ENCODE peak calls at places on chromosome 17, in four cellular contexts. One of them, this sample, is unnamed.
A peak's percentile ranks its signal among the peaks of the same experiment; 100 is the strongest.

GRCh38 chr17:17684901-17685774 is 3.9 kb downstream of the RAI1 start:
- DNase-seq in mesenchymal stem cell: peak; percentile 87
- DNase-seq in H1: no peak
- DNase-seq in trophoblast cell: no peak
- DNase-seq in this sample: no peak

GRCh38 chr17:21425321-21425720 is 49.2 kb downstream of the KCNJ12 start:
- DNase-seq in trophoblast cell: no peak
- DNase-seq in H1: no peak
- DNase-seq in mesenchymal stem cell: no peak
- DNase-seq in this sample: no peak

GRCh38 chr17:11853321-11854151 is 143.7 kb downstream of the ZNF18 start:
- DNase-seq in trophoblast cell: no peak
- DNase-seq in mesenchymal stem cell: no peak
- DNase-seq in H1: no peak
- DNase-seq in this sample: no peak

GRCh38 chr17:80394629-80395216 is 20.2 kb upstream of the ENDOV start:
- DNase-seq in mesenchymal stem cell: no peak
- DNase-seq in H1: no peak
- DNase-seq in trophoblast cell: no peak
- DNase-seq in this sample: no peak

GRCh38 chr17:7652659-7653343 is 2.1 kb downstream of the ATP1B2 start:
- DNase-seq in H1: no peak
- DNase-seq in trophoblast cell: no peak
- DNase-seq in mesenchymal stem cell: no peak
- DNase-seq in this sample: no peak

GRCh38 chr17:82875418-82875856 is 35.6 kb upstream of the ZNF750 start:
- DNase-seq in trophoblast cell: peak; percentile 93
- DNase-seq in H1: peak; percentile 71
- DNase-seq in mesenchymal stem cell: no peak
- DNase-seq in this sample: no peak

GRCh38 chr17:76497979-76498885 is 3.0 kb downstream of the RHBDF2 start:
- DNase-seq in trophoblast cell: peak; percentile 52
- DNase-seq in mesenchymal stem cell: peak; percentile 98
- DNase-seq in H1: peak; percentile 59
- DNase-seq in this sample: no peak

GRCh38 chr17:2295575-2295974 is 8.0 kb downstream of the SMG6 start:
- DNase-seq in trophoblast cell: no peak
- DNase-seq in H1: no peak
- DNase-seq in mesenchymal stem cell: no peak
- DNase-seq in this sample: no peak

GRCh38 chr17:79947351-79948031 is 88.2 kb downstream of the TBC1D16 start:
- DNase-seq in H1: no peak
- DNase-seq in trophoblast cell: no peak
- DNase-seq in mesenchymal stem cell: no peak
- DNase-seq in this sample: no peak

GRCh38 chr17:59424331-59424730 is 92.9 kb downstream of the YPEL2 start:
- DNase-seq in trophoblast cell: no peak
- DNase-seq in mesenchymal stem cell: no peak
- DNase-seq in H1: no peak
- DNase-seq in this sample: no peak
- H2BK12ac ChIP-seq in trophoblast cell: peak overlapping the region; percentile 72
- H2BK12ac ChIP-seq in mesenchymal stem cell: peak overlapping the region; percentile 61
- H2BK12ac ChIP-seq in H1: no peak overlapping the region
- H2BK12ac ChIP-seq in this sample: no peak overlapping the region

DNA sequence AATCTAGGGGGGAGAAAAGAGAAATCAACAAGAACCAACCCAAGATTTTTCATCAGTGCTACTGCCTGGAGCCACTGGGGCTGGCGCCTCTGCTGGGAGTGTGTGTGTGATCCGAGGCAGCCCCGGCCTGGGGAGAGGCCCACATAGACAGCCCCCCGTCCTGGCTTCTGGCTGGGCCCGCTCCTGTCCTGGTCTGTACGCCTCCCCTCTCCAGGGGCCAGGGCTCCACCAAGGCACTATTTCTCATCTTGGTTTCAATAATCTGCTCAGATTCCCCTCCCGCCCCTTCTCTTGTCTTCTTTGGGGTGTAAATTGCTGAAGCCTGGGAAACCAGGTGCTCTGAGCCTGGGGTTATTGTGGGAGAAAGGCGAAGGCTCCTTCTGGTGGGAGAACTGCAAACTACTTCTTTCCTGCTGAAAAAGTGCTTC is 7.8 kb downstream of the BAHCC1 start:
- DNase-seq in H1: no peak
- DNase-seq in trophoblast cell: no peak
- DNase-seq in mesenchymal stem cell: peak; percentile 63
- DNase-seq in this sample: no peak
- H3K4me3 ChIP-seq in H1: no peak overlapping the region
- H3K4me3 ChIP-seq in trophoblast cell: no peak overlapping the region
- H3K4me3 ChIP-seq in mesenchymal stem cell: peak overlapping the region; percentile 72
- H3K4me3 ChIP-seq in this sample: no peak overlapping the region

DNA sequence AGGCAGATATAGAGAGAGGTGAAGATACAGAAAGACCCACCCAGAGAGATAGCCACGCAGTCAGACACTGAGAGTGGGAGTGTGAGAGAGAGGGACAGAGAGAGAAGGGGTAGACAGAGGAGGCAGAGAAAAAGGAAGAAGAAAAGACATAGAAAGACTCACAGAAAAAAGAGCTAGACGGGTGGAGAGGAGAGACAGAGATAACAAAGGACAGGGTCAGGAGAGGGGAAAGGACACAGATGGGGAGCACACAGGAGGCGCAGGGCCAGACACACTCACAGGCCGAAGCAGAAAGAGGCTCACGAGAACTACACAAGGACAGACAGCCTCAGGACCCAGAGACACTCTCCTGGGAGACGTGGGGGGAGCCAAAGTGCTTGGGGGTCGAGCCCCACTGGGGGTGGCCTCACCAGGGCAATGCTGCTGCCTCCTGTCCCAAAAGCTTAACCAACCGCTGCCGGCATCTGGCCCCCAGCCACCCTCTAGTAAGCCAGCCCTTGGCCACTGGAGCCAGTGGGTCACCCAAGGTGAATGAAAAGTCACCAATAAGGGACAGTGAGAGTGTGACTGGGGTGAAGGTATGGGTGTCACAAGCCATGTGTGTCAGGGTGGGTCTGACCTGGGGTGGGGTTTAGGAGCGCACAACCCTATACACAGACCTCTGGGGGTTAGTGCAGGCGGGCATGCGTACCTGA is 3.8 kb downstream of the ZNF385C start:
- DNase-seq in trophoblast cell: no peak
- DNase-seq in H1: no peak
- DNase-seq in mesenchymal stem cell: no peak
- DNase-seq in this sample: no peak
- H3K27ac ChIP-seq in trophoblast cell: no peak overlapping the region
- H3K27ac ChIP-seq in H1: no peak overlapping the region
- H3K27ac ChIP-seq in mesenchymal stem cell: no peak overlapping the region
- H3K27ac ChIP-seq in this sample: no peak overlapping the region

GRCh38 chr17:35084987-35085386 is 21.5 kb upstream of the RFFL start:
- DNase-seq in H1: no peak
- DNase-seq in mesenchymal stem cell: no peak
- DNase-seq in trophoblast cell: no peak
- DNase-seq in this sample: no peak
- H2BK12ac ChIP-seq in H1: no peak overlapping the region
- H2BK12ac ChIP-seq in mesenchymal stem cell: no peak overlapping the region
- H2BK12ac ChIP-seq in trophoblast cell: no peak overlapping the region
- H2BK12ac ChIP-seq in this sample: no peak overlapping the region

GRCh38 chr17:43399839-43400328 is 1.1 kb downstream of the ARL4D start:
- DNase-seq in mesenchymal stem cell: no peak
- DNase-seq in H1: no peak
- DNase-seq in trophoblast cell: no peak
- DNase-seq in this sample: no peak
- H3K4me3 ChIP-seq in mesenchymal stem cell: peak overlapping the region; percentile 97
- H3K4me3 ChIP-seq in H1: no peak overlapping the region
- H3K4me3 ChIP-seq in trophoblast cell: peak overlapping the region; percentile 27
- H3K4me3 ChIP-seq in this sample: no peak overlapping the region

GRCh38 chr17:73231841-73232586 is 29.7 kb downstream of the CPSF4L start:
- DNase-seq in H1: peak; percentile 99
- DNase-seq in trophoblast cell: peak; percentile 92
- DNase-seq in mesenchymal stem cell: peak; percentile 94
- DNase-seq in this sample: peak; percentile 95

GRCh38 chr17:73230088-73230487 is 31.6 kb downstream of the CPSF4L start:
- DNase-seq in H1: no peak
- DNase-seq in trophoblast cell: no peak
- DNase-seq in mesenchymal stem cell: no peak
- DNase-seq in this sample: no peak

GRCh38 chr17:73234746-73235145 is 26.9 kb downstream of the CPSF4L start:
- DNase-seq in trophoblast cell: no peak
- DNase-seq in mesenchymal stem cell: no peak
- DNase-seq in H1: no peak
- DNase-seq in this sample: no peak

GRCh38 chr17:73231363-73231762 is 30.3 kb downstream of the CPSF4L start:
- DNase-seq in H1: no peak
- DNase-seq in trophoblast cell: no peak
- DNase-seq in mesenchymal stem cell: peak; percentile 62
- DNase-seq in this sample: no peak

DNA sequence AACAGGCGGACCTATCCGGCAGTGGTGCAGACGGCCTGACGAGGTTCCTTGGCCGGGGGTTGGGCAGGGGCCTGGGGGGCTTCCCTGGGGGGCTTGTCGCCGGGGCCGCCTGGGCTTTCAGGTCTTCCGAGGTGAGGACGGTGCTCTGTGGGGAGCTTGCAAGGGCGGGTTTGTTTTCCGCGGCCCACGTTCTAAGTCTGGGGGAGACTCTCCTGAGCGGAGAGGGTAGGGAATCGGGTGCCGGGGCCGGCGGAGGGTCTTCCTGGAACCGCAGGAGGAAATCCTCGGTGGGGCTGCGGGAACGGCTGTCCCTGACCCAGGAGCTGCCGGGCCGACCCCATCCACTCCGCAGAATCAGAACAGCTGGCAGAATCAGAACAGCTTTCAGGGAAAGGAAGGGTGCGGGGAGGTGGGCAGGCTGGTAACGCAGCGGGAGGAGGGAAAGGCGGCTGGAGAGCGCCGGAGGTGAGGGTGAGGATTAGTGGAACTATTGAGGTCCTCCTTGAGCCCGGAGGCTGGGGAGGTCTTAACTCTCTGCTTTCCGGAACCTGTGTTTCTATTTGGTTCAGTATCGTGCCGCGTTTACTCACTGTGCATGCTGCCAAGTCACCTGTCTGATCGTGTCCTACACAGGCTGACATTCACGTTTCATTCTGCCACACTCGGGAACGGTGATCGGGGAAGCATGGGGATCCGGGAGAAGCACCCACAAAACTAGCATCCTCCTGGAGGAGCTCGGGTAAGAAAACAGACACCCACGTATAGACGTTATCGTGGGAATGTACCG is 28.9 kb downstream of the CPSF4L start:
- DNase-seq in H1: no peak
- DNase-seq in mesenchymal stem cell: peak; percentile 51
- DNase-seq in trophoblast cell: no peak
- DNase-seq in this sample: no peak
- H3K27ac ChIP-seq in H1: peak overlapping the region; percentile 74
- H3K27ac ChIP-seq in mesenchymal stem cell: peak overlapping the region; percentile 68
- H3K27ac ChIP-seq in trophoblast cell: no peak overlapping the region
- H3K27ac ChIP-seq in this sample: peak overlapping the region; percentile 71

This sample was measured in neuronal stem cell.